ENCODE peak calls at places on chromosomes 11 and 22, in nine cellular contexts. One of them, this sample, is unnamed.

GRCh38 chr11:108648528-108648885 is 16.4 kb upstream of the DDX10 start:
- DNase-seq in DND-41: no peak
- DNase-seq in endodermal cell: no peak
- DNase-seq in esophagus squamous epithelium: no peak
- DNase-seq in A549: no peak
- DNase-seq in left lung: no peak
- DNase-seq in astrocyte of the spinal cord: no peak
- DNase-seq in adrenal gland: no peak
- DNase-seq in spleen: no peak
- DNase-seq in this sample: no peak

GRCh38 chr11:18853086-18853720 is 61.6 kb upstream of the PTPN5 start:
- DNase-seq in astrocyte of the spinal cord: peak
- DNase-seq in spleen: no peak
- DNase-seq in esophagus squamous epithelium: no peak
- DNase-seq in endodermal cell: peak
- DNase-seq in left lung: no peak
- DNase-seq in adrenal gland: no peak
- DNase-seq in A549: peak
- DNase-seq in DND-41: no peak
- DNase-seq in this sample: no peak

GRCh38 chr11:117822031-117822521 is 2.5 kb downstream of the FXYD2 start:
- DNase-seq in DND-41: peak
- DNase-seq in esophagus squamous epithelium: no peak
- DNase-seq in endodermal cell: peak
- DNase-seq in left lung: no peak
- DNase-seq in spleen: peak
- DNase-seq in adrenal gland: peak
- DNase-seq in A549: no peak
- DNase-seq in astrocyte of the spinal cord: no peak
- DNase-seq in this sample: no peak

GRCh38 chr11:20089796-20090653 is 70.2 kb downstream of the DBX1 start:
- DNase-seq in astrocyte of the spinal cord: peak
- DNase-seq in esophagus squamous epithelium: no peak
- DNase-seq in endodermal cell: peak
- DNase-seq in left lung: no peak
- DNase-seq in spleen: no peak
- DNase-seq in adrenal gland: peak
- DNase-seq in DND-41: no peak
- DNase-seq in A549: no peak
- DNase-seq in this sample: no peak

GRCh38 chr11:94826415-94826814 is 58.3 kb downstream of the AMOTL1 start:
- DNase-seq in DND-41: no peak
- DNase-seq in spleen: no peak
- DNase-seq in esophagus squamous epithelium: no peak
- DNase-seq in A549: no peak
- DNase-seq in astrocyte of the spinal cord: no peak
- DNase-seq in adrenal gland: no peak
- DNase-seq in left lung: no peak
- DNase-seq in endodermal cell: peak
- DNase-seq in this sample: no peak

GRCh38 chr22:17536269-17536668 is 27.0 kb upstream of the SLC25A18 start:
- DNase-seq in DND-41: no peak
- DNase-seq in adrenal gland: no peak
- DNase-seq in endodermal cell: no peak
- DNase-seq in spleen: no peak
- DNase-seq in left lung: peak
- DNase-seq in A549: no peak
- DNase-seq in astrocyte of the spinal cord: peak
- DNase-seq in esophagus squamous epithelium: no peak
- DNase-seq in this sample: no peak

GRCh38 chr11:19558189-19558986 is 154.2 kb upstream of the NAV2 start:
- DNase-seq in spleen: no peak
- DNase-seq in left lung: no peak
- DNase-seq in endodermal cell: no peak
- DNase-seq in A549: no peak
- DNase-seq in DND-41: no peak
- DNase-seq in astrocyte of the spinal cord: no peak
- DNase-seq in esophagus squamous epithelium: no peak
- DNase-seq in adrenal gland: no peak
- DNase-seq in this sample: no peak

GRCh38 chr22:30186048-30186447 is 60.5 kb downstream of the LIF start:
- DNase-seq in spleen: no peak
- DNase-seq in DND-41: no peak
- DNase-seq in adrenal gland: no peak
- DNase-seq in A549: no peak
- DNase-seq in esophagus squamous epithelium: no peak
- DNase-seq in endodermal cell: no peak
- DNase-seq in left lung: no peak
- DNase-seq in astrocyte of the spinal cord: no peak
- DNase-seq in this sample: no peak

GRCh38 chr11:66467034-66467659 is 442 bp downstream of the PELI3 start:
- DNase-seq in DND-41: no peak
- DNase-seq in endodermal cell: no peak
- DNase-seq in esophagus squamous epithelium: no peak
- DNase-seq in spleen: no peak
- DNase-seq in A549: peak
- DNase-seq in adrenal gland: peak
- DNase-seq in astrocyte of the spinal cord: peak
- DNase-seq in left lung: no peak
- DNase-seq in this sample: no peak

GRCh38 chr22:40024201-40025061 is 29.7 kb downstream of the FAM83F start:
- DNase-seq in spleen: peak
- DNase-seq in esophagus squamous epithelium: no peak
- DNase-seq in left lung: peak
- DNase-seq in adrenal gland: peak
- DNase-seq in DND-41: peak
- DNase-seq in astrocyte of the spinal cord: peak
- DNase-seq in endodermal cell: peak
- DNase-seq in A549: peak
- DNase-seq in this sample: no peak

GRCh38 chr11:119476666-119477331 is 53.8 kb upstream of the THY1 start:
- DNase-seq in endodermal cell: peak
- DNase-seq in astrocyte of the spinal cord: no peak
- DNase-seq in DND-41: no peak
- DNase-seq in A549: no peak
- DNase-seq in esophagus squamous epithelium: no peak
- DNase-seq in spleen: no peak
- DNase-seq in adrenal gland: no peak
- DNase-seq in left lung: peak
- DNase-seq in this sample: no peak

GRCh38 chr11:67389477-67389876 is 2.3 kb upstream of the RAD9A start:
- DNase-seq in left lung: no peak
- DNase-seq in astrocyte of the spinal cord: no peak
- DNase-seq in DND-41: peak
- DNase-seq in esophagus squamous epithelium: no peak
- DNase-seq in spleen: peak
- DNase-seq in adrenal gland: no peak
- DNase-seq in A549: peak
- DNase-seq in endodermal cell: peak
- DNase-seq in this sample: no peak

GRCh38 chr11:67627788-67628624 is 1.7 kb downstream of the NUDT8 start:
- DNase-seq in spleen: peak
- DNase-seq in left lung: peak
- DNase-seq in DND-41: no peak
- DNase-seq in adrenal gland: no peak
- DNase-seq in esophagus squamous epithelium: no peak
- DNase-seq in A549: no peak
- DNase-seq in endodermal cell: peak
- DNase-seq in astrocyte of the spinal cord: no peak
- DNase-seq in this sample: no peak

GRCh38 chr11:1473011-1473628 is 13.5 kb downstream of the MOB2 start:
- DNase-seq in endodermal cell: no peak
- DNase-seq in astrocyte of the spinal cord: no peak
- DNase-seq in adrenal gland: no peak
- DNase-seq in left lung: no peak
- DNase-seq in spleen: peak
- DNase-seq in A549: no peak
- DNase-seq in esophagus squamous epithelium: no peak
- DNase-seq in DND-41: no peak
- DNase-seq in this sample: no peak

GRCh38 chr11:114525682-114526081 is 34.0 kb downstream of the NXPE1 start:
- DNase-seq in A549: no peak
- DNase-seq in DND-41: no peak
- DNase-seq in adrenal gland: no peak
- DNase-seq in spleen: no peak
- DNase-seq in left lung: no peak
- DNase-seq in endodermal cell: no peak
- DNase-seq in esophagus squamous epithelium: no peak
- DNase-seq in astrocyte of the spinal cord: no peak
- DNase-seq in this sample: no peak

GRCh38 chr11:114522818-114523217 is 36.9 kb downstream of the NXPE1 start:
- DNase-seq in left lung: no peak
- DNase-seq in spleen: no peak
- DNase-seq in adrenal gland: no peak
- DNase-seq in esophagus squamous epithelium: no peak
- DNase-seq in endodermal cell: no peak
- DNase-seq in astrocyte of the spinal cord: no peak
- DNase-seq in A549: no peak
- DNase-seq in DND-41: no peak
- DNase-seq in this sample: no peak

DNA sequence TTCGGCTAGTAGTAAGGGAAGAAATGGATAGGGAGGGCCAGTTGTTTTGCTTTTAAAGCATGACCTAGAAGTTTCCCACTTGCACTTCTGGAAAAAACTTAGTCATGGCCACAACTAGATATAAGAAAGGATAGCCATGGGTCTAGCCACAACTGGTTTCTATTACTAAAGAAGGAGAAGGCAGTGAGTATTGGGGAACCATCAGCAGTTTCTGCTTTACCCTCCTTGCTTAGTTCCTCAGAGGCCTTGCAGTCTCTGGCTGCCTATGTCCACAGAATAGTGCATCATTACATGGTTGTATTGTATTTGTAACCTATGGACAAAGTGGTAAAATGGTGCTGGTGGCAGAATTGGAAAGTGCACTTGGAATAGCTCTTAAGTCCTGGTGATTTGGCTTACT is 35.6 kb downstream of the NXPE1 start:
- DNase-seq in esophagus squamous epithelium: no peak
- DNase-seq in spleen: no peak
- DNase-seq in left lung: no peak
- DNase-seq in A549: no peak
- DNase-seq in adrenal gland: no peak
- DNase-seq in endodermal cell: no peak
- DNase-seq in astrocyte of the spinal cord: no peak
- DNase-seq in DND-41: no peak
- DNase-seq in this sample: no peak
- H3K4me3 ChIP-seq in esophagus squamous epithelium: no peak
- H3K4me3 ChIP-seq in spleen: no peak
- H3K4me3 ChIP-seq in left lung: no peak
- H3K4me3 ChIP-seq in A549: no peak
- H3K4me3 ChIP-seq in adrenal gland: no peak
- H3K4me3 ChIP-seq in endodermal cell: no peak
- H3K4me3 ChIP-seq in astrocyte of the spinal cord: no peak
- H3K4me3 ChIP-seq in DND-41: no peak
- H3K4me3 ChIP-seq in this sample: no peak

GRCh38 chr22:50298937-50299656 is 8.3 kb downstream of the PLXNB2 start:
- DNase-seq in spleen: no peak
- DNase-seq in astrocyte of the spinal cord: no peak
- DNase-seq in adrenal gland: peak
- DNase-seq in esophagus squamous epithelium: no peak
- DNase-seq in endodermal cell: peak
- DNase-seq in left lung: no peak
- DNase-seq in DND-41: no peak
- DNase-seq in A549: no peak
- DNase-seq in this sample: no peak
- H3K4me3 ChIP-seq in spleen: peak
- H3K4me3 ChIP-seq in astrocyte of the spinal cord: no peak
- H3K4me3 ChIP-seq in adrenal gland: peak
- H3K4me3 ChIP-seq in esophagus squamous epithelium: peak
- H3K4me3 ChIP-seq in endodermal cell: no peak
- H3K4me3 ChIP-seq in left lung: peak
- H3K4me3 ChIP-seq in DND-41: no peak
- H3K4me3 ChIP-seq in A549: no peak
- H3K4me3 ChIP-seq in this sample: no peak

GRCh38 chr11:3936517-3936916 is 81.1 kb downstream of the STIM1 start:
- DNase-seq in left lung: no peak
- DNase-seq in endodermal cell: no peak
- DNase-seq in spleen: no peak
- DNase-seq in adrenal gland: no peak
- DNase-seq in astrocyte of the spinal cord: no peak
- DNase-seq in A549: no peak
- DNase-seq in DND-41: no peak
- DNase-seq in esophagus squamous epithelium: no peak
- DNase-seq in this sample: no peak

GRCh38 chr11:3932698-3933097 is 77.2 kb downstream of the STIM1 start:
- DNase-seq in A549: no peak
- DNase-seq in astrocyte of the spinal cord: no peak
- DNase-seq in DND-41: no peak
- DNase-seq in spleen: no peak
- DNase-seq in adrenal gland: no peak
- DNase-seq in endodermal cell: no peak
- DNase-seq in left lung: no peak
- DNase-seq in esophagus squamous epithelium: no peak
- DNase-seq in this sample: no peak

GRCh38 chr11:3939211-3939610 is 83.7 kb downstream of the STIM1 start:
- DNase-seq in A549: no peak
- DNase-seq in adrenal gland: no peak
- DNase-seq in DND-41: no peak
- DNase-seq in endodermal cell: no peak
- DNase-seq in astrocyte of the spinal cord: peak
- DNase-seq in esophagus squamous epithelium: no peak
- DNase-seq in left lung: no peak
- DNase-seq in spleen: no peak
- DNase-seq in this sample: peak

GRCh38 chr11:3933165-3933628 is 77.7 kb downstream of the STIM1 start:
- DNase-seq in A549: no peak
- DNase-seq in spleen: no peak
- DNase-seq in left lung: no peak
- DNase-seq in astrocyte of the spinal cord: no peak
- DNase-seq in DND-41: no peak
- DNase-seq in endodermal cell: no peak
- DNase-seq in esophagus squamous epithelium: no peak
- DNase-seq in adrenal gland: no peak
- DNase-seq in this sample: no peak

DNA sequence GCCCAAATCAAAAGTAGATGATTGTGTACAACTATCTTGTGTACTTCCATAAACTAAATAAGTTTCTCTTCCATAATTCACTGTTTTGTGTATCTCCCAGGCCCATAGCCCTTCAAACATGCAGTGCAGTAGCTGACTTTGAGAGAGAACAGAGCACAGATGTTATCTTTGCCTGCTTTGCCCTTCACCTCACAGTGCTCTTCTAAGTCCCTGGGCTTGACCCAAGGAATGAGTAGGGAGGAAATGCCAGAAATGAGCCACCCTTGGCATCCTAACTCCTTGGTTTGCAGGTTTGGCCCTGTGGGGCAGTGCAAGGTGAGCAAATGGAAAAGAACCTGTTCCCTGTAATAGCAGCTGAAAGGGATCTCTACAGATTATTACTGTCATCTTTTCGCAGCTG is 79.2 kb downstream of the STIM1 start:
- DNase-seq in endodermal cell: no peak
- DNase-seq in spleen: no peak
- DNase-seq in DND-41: no peak
- DNase-seq in astrocyte of the spinal cord: no peak
- DNase-seq in A549: no peak
- DNase-seq in left lung: no peak
- DNase-seq in esophagus squamous epithelium: no peak
- DNase-seq in adrenal gland: no peak
- DNase-seq in this sample: no peak
- H3K4me3 ChIP-seq in endodermal cell: no peak
- H3K4me3 ChIP-seq in spleen: no peak
- H3K4me3 ChIP-seq in DND-41: no peak
- H3K4me3 ChIP-seq in astrocyte of the spinal cord: no peak
- H3K4me3 ChIP-seq in A549: no peak
- H3K4me3 ChIP-seq in left lung: no peak
- H3K4me3 ChIP-seq in esophagus squamous epithelium: no peak
- H3K4me3 ChIP-seq in adrenal gland: no peak
- H3K4me3 ChIP-seq in this sample: no peak

GRCh38 chr11:62413060-62413696 is 5.7 kb upstream of the SCGB1A1 start:
- DNase-seq in A549: no peak
- DNase-seq in astrocyte of the spinal cord: no peak
- DNase-seq in DND-41: no peak
- DNase-seq in adrenal gland: no peak
- DNase-seq in esophagus squamous epithelium: no peak
- DNase-seq in spleen: no peak
- DNase-seq in endodermal cell: peak
- DNase-seq in left lung: no peak
- DNase-seq in this sample: no peak
- H3K4me3 ChIP-seq in A549: no peak
- H3K4me3 ChIP-seq in astrocyte of the spinal cord: no peak
- H3K4me3 ChIP-seq in DND-41: no peak
- H3K4me3 ChIP-seq in adrenal gland: no peak
- H3K4me3 ChIP-seq in esophagus squamous epithelium: no peak
- H3K4me3 ChIP-seq in spleen: no peak
- H3K4me3 ChIP-seq in endodermal cell: no peak
- H3K4me3 ChIP-seq in left lung: no peak
- H3K4me3 ChIP-seq in this sample: no peak

This sample was measured in skeletal muscle cell.